ENCODE peak calls at places on chromosomes 13 and 19, in five cellular contexts. F, B, D, Z and Q are unnamed samples. For H3K4me1 and H3K36me3, the result is how much of the 10 kb centered on the place peaks cover.

GRCh38 chr19:10291554-10292205 is 1.9 kb downstream of the ICAM5 start:
- DNase-seq in F (no peak), B (no peak), D (no peak), Z (peak), Q (no peak)

GRCh38 chr19:50725218-50725931 is 2.2 kb downstream of the CLEC11A start:
- DNase-seq in F (no peak), B (no peak), D (no peak), Z (no peak), Q (no peak)

GRCh38 chr13:24178847-24179845 is 18.6 kb downstream of the SPATA13 start:
- DNase-seq in F (no peak), B (no peak), D (no peak), Z (peak), Q (no peak)

GRCh38 chr19:50460161-50460765 is 16.0 kb upstream of the EMC10 start:
- DNase-seq in F (no peak), B (no peak), D (no peak), Z (peak), Q (no peak)

GRCh38 chr13:114043421-114044053 is 69.7 kb upstream of the C13orf46 start:
- DNase-seq in F (no peak), B (peak), D (no peak), Z (peak), Q (no peak)

GRCh38 chr13:110126391-110126961 is 180.5 kb downstream of the COL4A1 start:
- DNase-seq in F (peak), B (no peak), D (no peak), Z (peak), Q (no peak)

GRCh38 chr19:46604781-46605355 is 3.7 kb downstream of the CALM3 start:
- DNase-seq in F (no peak), B (peak), D (no peak), Z (no peak), Q (no peak)

GRCh38 chr19:16582486-16583261 is 10.5 kb upstream of the SLC35E1 start:
- DNase-seq in F (no peak), B (no peak), D (no peak), Z (no peak), Q (no peak)

GRCh38 chr19:48540110-48540509 is 11.9 kb upstream of the SULT2B1 start:
- DNase-seq in F (peak), B (no peak), D (no peak), Z (no peak), Q (no peak)

GRCh38 chr19:38663957-38664502 is 16.6 kb downstream of the ACTN4 start:
- DNase-seq in F (no peak), B (no peak), D (no peak), Z (no peak), Q (no peak)
- H3K27ac ChIP-seq in F (peak), B (peak), D (peak), Z (peak), Q (no peak)

GRCh38 chr13:94305934-94306333 is 173.5 kb downstream of the DCT start:
- DNase-seq in F (no peak), B (peak), D (no peak), Z (peak), Q (no peak)
- H3K4me1 ChIP-seq in F (under half), B (under half), D (under half), Z (under half), Q (under half)

GRCh38 chr19:35171730-35172129 is 17.2 kb downstream of the FXYD5 start:
- DNase-seq in F (no peak), B (no peak), D (no peak), Z (no peak), Q (no peak)

GRCh38 chr19:35168261-35168660 is 13.7 kb downstream of the FXYD5 start:
- DNase-seq in F (no peak), B (peak), D (no peak), Z (no peak), Q (no peak)

GRCh38 chr19:35167251-35168119 is 12.9 kb downstream of the FXYD5 start:
- DNase-seq in F (no peak), B (peak), D (no peak), Z (no peak), Q (no peak)

GRCh38 chr19:35170359-35171061 is 16.0 kb downstream of the FXYD5 start:
- DNase-seq in F (no peak), B (peak), D (no peak), Z (no peak), Q (no peak)

GRCh38 chr19:35169226-35169995 is 14.9 kb downstream of the FXYD5 start:
- DNase-seq in F (no peak), B (peak), D (no peak), Z (no peak), Q (no peak)
- H3K36me3 ChIP-seq in F (under half), B (under half), D (under half), Z (under half), Q (under half)

GRCh38 chr19:44072543-44073401 is 813 bp downstream of the ZNF284 start:
- DNase-seq in F (no peak), B (no peak), D (no peak), Z (no peak), Q (no peak)
- H3K27ac ChIP-seq in F (no peak), B (no peak), D (no peak), Z (no peak), Q (peak)